ENCODE peak calls at places on chromosomes 1 and 21, in seven cellular contexts. F is MCF 10A, E is smooth muscle cell of the brain vasculature, Z is memory B cell, K is KBM-7, J is H9, L is T-cell. M is an unnamed sample.

GRCh38 chr21:45570826-45571601 is 28.8 kb upstream of the SLC19A1 start:
- DNase-seq in K (no peak), L (no peak), E (no peak), J (peak; percentile 20), F (no peak), Z (no peak), M (no peak)

GRCh38 chr1:179754031-179754624 is 11.0 kb downstream of the FAM163A start:
- DNase-seq in E (no peak), J (no peak), K (no peak), Z (no peak), F (peak; percentile 69), L (no peak), M (no peak)

GRCh38 chr1:8520483-8520966 is 202.6 kb downstream of the SLC45A1 start:
- DNase-seq in E (no peak), K (no peak), L (no peak), F (no peak), J (no peak), Z (no peak), M (no peak)

GRCh38 chr1:68918563-68918962 is 421.7 kb upstream of the DEPDC1 start:
- DNase-seq in Z (no peak), K (no peak), J (no peak), L (no peak), E (no peak), F (no peak), M (no peak)

GRCh38 chr1:177069489-177069888 is 95.0 kb downstream of the ASTN1 start:
- DNase-seq in J (no peak), F (no peak), L (no peak), E (no peak), K (no peak), Z (no peak), M (no peak)

GRCh38 chr1:47992720-47993119 is 4.5 kb downstream of the TRABD2B start:
- DNase-seq in L (no peak), K (no peak), F (no peak), Z (no peak), E (peak; percentile 83), J (peak; percentile 31), M (no peak)

GRCh38 chr21:45326834-45327457 is 39.3 kb upstream of the POFUT2 start:
- DNase-seq in F (no peak), J (no peak), E (no peak), K (no peak), L (no peak), Z (no peak), M (no peak)

GRCh38 chr1:172745014-172745413 is 86.1 kb downstream of the FASLG start:
- DNase-seq in J (no peak), E (peak; percentile 71), Z (peak; percentile 58), L (peak; percentile 14), F (peak; percentile 91), K (peak; percentile 83), M (peak; percentile 72)

GRCh38 chr1:219837274-219837993 is 90.9 kb downstream of the SLC30A10 start:
- DNase-seq in L (no peak), K (peak; percentile 65), E (peak; percentile 51), J (no peak), F (peak; percentile 85), Z (no peak), M (peak; percentile 30)

GRCh38 chr21:22235866-22236590 is 1237.8 kb downstream of the NCAM2 start:
- DNase-seq in K (no peak), L (no peak), Z (no peak), F (no peak), E (no peak), J (no peak), M (no peak)

GRCh38 chr1:204936765-204937164 is 66.1 kb downstream of the NFASC start:
- DNase-seq in L (no peak), J (no peak), Z (no peak), E (no peak), F (no peak), K (no peak), M (no peak)

GRCh38 chr1:197954718-197955418 is 37.7 kb downstream of the LHX9 start:
- DNase-seq in Z (no peak), L (no peak), F (no peak), K (no peak), J (no peak), E (no peak), M (no peak)

GRCh38 chr1:94697839-94698238 is 122.3 kb upstream of the SLC44A3 start:
- DNase-seq in Z (no peak), J (no peak), K (no peak), L (no peak), E (no peak), F (no peak), M (no peak)

GRCh38 chr21:41932576-41933258 is 21.1 kb downstream of the C2CD2 start:
- DNase-seq in K (peak; percentile 98), E (no peak), F (peak; percentile 56), Z (no peak), L (no peak), J (no peak), M (no peak)

GRCh38 chr1:17281775-17282181 is 26.2 kb upstream of the PADI4 start:
- DNase-seq in E (no peak), J (no peak), L (no peak), F (no peak), Z (no peak), K (peak; percentile 97), M (no peak)

GRCh38 chr1:233671286-233671685 is 57.4 kb downstream of the KCNK1 start:
- DNase-seq in Z (no peak), L (no peak), J (no peak), F (no peak), K (no peak), E (no peak), M (no peak)

GRCh38 chr1:20409017-20409416 is 77.0 kb downstream of the CAMK2N1 start:
- DNase-seq in L (no peak), E (no peak), K (no peak), J (no peak), Z (no peak), F (no peak), M (no peak)

GRCh38 chr1:42756956-42757891 is 9.6 kb downstream of the P3H1 start:
- DNase-seq in F (peak; percentile 70), J (peak; percentile 70), K (peak; percentile 61), Z (peak; percentile 18), L (no peak), E (peak; percentile 47), M (no peak)

GRCh38 chr1:233993651-233994050 is 89.2 kb downstream of the SLC35F3 start:
- DNase-seq in E (no peak), K (no peak), L (no peak), Z (no peak), F (peak; percentile 87), J (no peak), M (peak; percentile 72)

GRCh38 chr1:108777839-108778238 is 31.4 kb downstream of the STXBP3 start:
- DNase-seq in J (no peak), L (no peak), K (no peak), Z (no peak), F (no peak), E (no peak), M (no peak)

GRCh38 chr21:42849759-42850412 is 29.5 kb downstream of the WDR4 start:
- DNase-seq in L (no peak), K (no peak), Z (no peak), F (no peak), E (no peak), J (no peak), M (no peak)

GRCh38 chr1:153180556-153180955 is 22.7 kb upstream of the LELP1 start:
- DNase-seq in F (no peak), L (no peak), Z (no peak), J (no peak), K (no peak), E (no peak), M (no peak)